ENCODE peak calls at places on chromosomes 16 and 17, in four cellular contexts. One of them, this sample, is unnamed.

GRCh38 chr17:76027159-76027839 is at the start of gene EVPL:
- DNase-seq in DND-41: peak
- DNase-seq in ovary: no peak
- DNase-seq in HCT116: peak
- DNase-seq in this sample: peak

GRCh38 chr16:87956169-87956770 is 5.0 kb downstream of the BANP start:
- DNase-seq in DND-41: peak
- DNase-seq in ovary: no peak
- DNase-seq in HCT116: no peak
- DNase-seq in this sample: no peak

GRCh38 chr16:84806256-84806889 is 13.4 kb upstream of the CRISPLD2 start:
- DNase-seq in DND-41: no peak
- DNase-seq in ovary: no peak
- DNase-seq in HCT116: no peak
- DNase-seq in this sample: no peak

GRCh38 chr17:44557653-44558285 is 485 bp downstream of the FZD2 start:
- DNase-seq in DND-41: no peak
- DNase-seq in ovary: peak
- DNase-seq in HCT116: no peak
- DNase-seq in this sample: no peak

GRCh38 chr17:78276098-78276497 is 44.7 kb downstream of the TMEM235 start:
- DNase-seq in DND-41: no peak
- DNase-seq in ovary: no peak
- DNase-seq in HCT116: no peak
- DNase-seq in this sample: no peak

GRCh38 chr17:55451203-55451641 is 29.6 kb upstream of the MMD start:
- DNase-seq in DND-41: peak
- DNase-seq in ovary: no peak
- DNase-seq in HCT116: no peak
- DNase-seq in this sample: no peak

GRCh38 chr17:67993998-67994361 is 2.3 kb downstream of the C17orf58 start:
- DNase-seq in DND-41: no peak
- DNase-seq in ovary: no peak
- DNase-seq in HCT116: no peak
- DNase-seq in this sample: peak

GRCh38 chr17:21774263-21774662 is 81.9 kb downstream of the KCNJ18 start:
- DNase-seq in DND-41: no peak
- DNase-seq in ovary: no peak
- DNase-seq in HCT116: no peak
- DNase-seq in this sample: no peak

GRCh38 chr17:39209317-39210092 is 9.4 kb downstream of the RPL19 start:
- DNase-seq in DND-41: peak
- DNase-seq in ovary: peak
- DNase-seq in HCT116: no peak
- DNase-seq in this sample: peak

GRCh38 chr16:89687092-89687940 is 827 bp downstream of the CDK10 start:
- DNase-seq in DND-41: no peak
- DNase-seq in ovary: no peak
- DNase-seq in HCT116: no peak
- DNase-seq in this sample: no peak

GRCh38 chr17:66493283-66494019 is 191.0 kb downstream of the PRKCA start:
- DNase-seq in DND-41: no peak
- DNase-seq in ovary: no peak
- DNase-seq in HCT116: no peak
- DNase-seq in this sample: no peak

GRCh38 chr16:19810817-19811731 is 73.6 kb downstream of the GPRC5B start:
- DNase-seq in DND-41: no peak
- DNase-seq in ovary: no peak
- DNase-seq in HCT116: no peak
- DNase-seq in this sample: no peak

GRCh38 chr16:85330694-85331188 is 218.5 kb upstream of the CIBAR2 start:
- DNase-seq in DND-41: peak
- DNase-seq in ovary: no peak
- DNase-seq in HCT116: peak
- DNase-seq in this sample: no peak

GRCh38 chr17:231966-232807 is 50.7 kb upstream of the DOC2B start:
- DNase-seq in DND-41: no peak
- DNase-seq in ovary: no peak
- DNase-seq in HCT116: no peak
- DNase-seq in this sample: no peak

GRCh38 chr17:45692661-45693060 is 91.5 kb upstream of the CRHR1 start:
- DNase-seq in DND-41: no peak
- DNase-seq in ovary: no peak
- DNase-seq in HCT116: no peak
- DNase-seq in this sample: no peak

GRCh38 chr16:22425036-22425801 is 50.8 kb upstream of the CDR2 start:
- DNase-seq in DND-41: no peak
- DNase-seq in ovary: peak
- DNase-seq in HCT116: no peak
- DNase-seq in this sample: no peak

GRCh38 chr16:89096768-89097527 is 3.3 kb downstream of the ACSF3 start:
- DNase-seq in DND-41: no peak
- DNase-seq in ovary: no peak
- DNase-seq in HCT116: no peak
- DNase-seq in this sample: no peak

GRCh38 chr17:55587608-55588139 is 76.4 kb upstream of the SMIM36 start:
- DNase-seq in DND-41: no peak
- DNase-seq in ovary: no peak
- DNase-seq in HCT116: no peak
- DNase-seq in this sample: no peak

GRCh38 chr17:59154721-59155438 is at the start of gene SKA2:
- DNase-seq in DND-41: peak
- DNase-seq in ovary: peak
- DNase-seq in HCT116: no peak
- DNase-seq in this sample: peak

GRCh38 chr17:13510062-13510461 is 91.7 kb downstream of the HS3ST3A1 start:
- DNase-seq in DND-41: no peak
- DNase-seq in ovary: no peak
- DNase-seq in HCT116: no peak
- DNase-seq in this sample: no peak

GRCh38 chr17:50721194-50722010 is 2.0 kb downstream of the LUC7L3 start:
- DNase-seq in DND-41: no peak
- DNase-seq in ovary: no peak
- DNase-seq in HCT116: no peak
- DNase-seq in this sample: no peak
- H3K27ac ChIP-seq in DND-41: peak
- H3K27ac ChIP-seq in ovary: no peak
- H3K27ac ChIP-seq in HCT116: no peak
- H3K27ac ChIP-seq in this sample: no peak

DNA sequence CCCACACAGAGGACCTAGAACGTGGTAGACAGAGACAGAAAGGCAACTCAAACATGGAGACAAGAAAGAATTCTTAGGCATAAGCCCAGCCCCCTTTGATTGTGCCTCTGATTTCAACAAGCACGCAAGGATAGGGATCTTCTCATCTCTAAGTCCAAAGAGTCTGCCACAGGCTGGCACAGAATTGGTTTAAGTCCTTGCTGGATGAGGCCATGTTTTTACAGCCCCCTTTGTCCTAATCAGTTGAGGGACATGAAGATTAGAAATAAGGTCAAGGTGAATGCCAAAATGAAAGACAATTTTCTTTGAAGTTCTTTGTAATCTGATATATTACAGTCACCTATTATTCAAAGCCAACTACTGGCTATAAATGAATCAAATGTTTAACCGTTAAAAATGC is 68.0 kb upstream of the ATP2A3 start:
- DNase-seq in DND-41: no peak
- DNase-seq in ovary: no peak
- DNase-seq in HCT116: no peak
- DNase-seq in this sample: no peak
- H3K4me3 ChIP-seq in DND-41: no peak
- H3K4me3 ChIP-seq in ovary: no peak
- H3K4me3 ChIP-seq in HCT116: no peak
- H3K4me3 ChIP-seq in this sample: no peak

DNA sequence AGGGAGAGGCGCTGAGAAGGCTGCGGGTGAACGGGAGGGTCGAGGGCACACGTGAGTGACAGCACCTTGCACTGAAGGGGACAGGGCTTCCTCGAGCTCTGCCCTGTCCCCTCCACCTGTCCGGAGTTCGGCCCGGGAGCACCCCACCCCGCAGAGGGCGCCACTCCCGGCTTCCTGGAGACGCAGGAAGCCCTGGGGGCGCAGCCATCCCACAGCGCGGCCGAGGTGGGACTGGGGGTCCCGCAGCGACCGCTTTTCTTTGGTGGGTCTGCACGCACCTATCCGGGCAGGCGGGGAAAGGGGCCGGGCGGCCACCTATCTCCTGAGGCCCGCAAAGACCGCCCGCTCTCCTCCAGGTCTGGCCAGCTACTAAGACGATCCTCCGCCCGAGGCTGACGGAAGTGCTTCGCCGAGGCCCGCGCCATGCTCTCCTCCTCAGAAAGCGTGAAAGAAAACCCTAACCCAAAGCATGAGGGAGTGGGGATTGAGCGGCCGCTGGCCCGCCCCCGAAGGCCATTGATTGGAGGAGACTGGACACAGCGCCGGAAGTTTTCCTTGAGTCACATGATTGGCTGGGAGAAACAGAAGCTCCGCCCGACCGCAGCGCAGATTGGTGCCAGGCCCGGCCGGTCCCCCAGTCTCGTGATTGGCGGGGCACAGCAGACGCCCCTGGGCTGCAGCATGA is 34.4 kb downstream of the DDX19A start:
- DNase-seq in DND-41: peak
- DNase-seq in ovary: peak
- DNase-seq in HCT116: peak
- DNase-seq in this sample: peak
- TF ChIP-seq CTCF in DND-41: peak
- TF ChIP-seq CTCF in ovary: peak
- TF ChIP-seq CTCF in HCT116: peak
- TF ChIP-seq CTCF in this sample: no peak

GRCh38 chr17:69466905-69467630 is 52.6 kb downstream of the MAP2K6 start:
- DNase-seq in DND-41: no peak
- DNase-seq in ovary: no peak
- DNase-seq in HCT116: no peak
- DNase-seq in this sample: no peak
- H3K27ac ChIP-seq in DND-41: no peak
- H3K27ac ChIP-seq in ovary: no peak
- H3K27ac ChIP-seq in HCT116: no peak
- H3K27ac ChIP-seq in this sample: no peak

GRCh38 chr17:64115871-64116534 is 13.9 kb downstream of the ERN1 start:
- DNase-seq in DND-41: no peak
- DNase-seq in ovary: no peak
- DNase-seq in HCT116: no peak
- DNase-seq in this sample: no peak
- H3K4me3 ChIP-seq in DND-41: no peak
- H3K4me3 ChIP-seq in ovary: no peak
- H3K4me3 ChIP-seq in HCT116: no peak
- H3K4me3 ChIP-seq in this sample: no peak

This sample was measured in lung.